ENCODE peak calls at places on chromosomes 4 and X, in nine cellular contexts. One of them, this sample, is unnamed.

GRCh38 chr4:147760695-147761094 is 28.8 kb downstream of the ARHGAP10 start:
- DNase-seq in activated CD4-positive, alpha-beta T cell treated with anti-CD3 and anti-CD28 coated beads for 48 hours: no peak
- DNase-seq in left cardiac atrium: no peak
- DNase-seq in ELR: no peak
- DNase-seq in hippocampal formation: no peak
- DNase-seq in PC-3: no peak
- DNase-seq in lower lobe of right lung: no peak
- DNase-seq in GM13977: no peak
- DNase-seq in Right ventricle myocardium superior: peak
- DNase-seq in this sample: no peak

GRCh38 chr4:57071340-57071739 is 38.8 kb downstream of the IGFBP7 start:
- DNase-seq in activated CD4-positive, alpha-beta T cell treated with anti-CD3 and anti-CD28 coated beads for 48 hours: no peak
- DNase-seq in left cardiac atrium: peak
- DNase-seq in ELR: no peak
- DNase-seq in hippocampal formation: no peak
- DNase-seq in PC-3: no peak
- DNase-seq in lower lobe of right lung: no peak
- DNase-seq in GM13977: no peak
- DNase-seq in Right ventricle myocardium superior: peak
- DNase-seq in this sample: no peak

GRCh38 chr4:107826427-107826980 is 1.8 kb downstream of the SGMS2 start:
- DNase-seq in activated CD4-positive, alpha-beta T cell treated with anti-CD3 and anti-CD28 coated beads for 48 hours: no peak
- DNase-seq in left cardiac atrium: no peak
- DNase-seq in ELR: no peak
- DNase-seq in hippocampal formation: no peak
- DNase-seq in PC-3: peak
- DNase-seq in lower lobe of right lung: no peak
- DNase-seq in GM13977: no peak
- DNase-seq in Right ventricle myocardium superior: no peak
- DNase-seq in this sample: no peak

GRCh38 chrX:39757971-39758370 is 339.8 kb downstream of the BCOR start:
- DNase-seq in activated CD4-positive, alpha-beta T cell treated with anti-CD3 and anti-CD28 coated beads for 48 hours: no peak
- DNase-seq in left cardiac atrium: no peak
- DNase-seq in ELR: peak
- DNase-seq in hippocampal formation: no peak
- DNase-seq in PC-3: no peak
- DNase-seq in lower lobe of right lung: no peak
- DNase-seq in GM13977: no peak
- DNase-seq in Right ventricle myocardium superior: no peak
- DNase-seq in this sample: no peak

GRCh38 chr4:100026066-100026465 is 76.0 kb upstream of the H2AZ1 start:
- DNase-seq in activated CD4-positive, alpha-beta T cell treated with anti-CD3 and anti-CD28 coated beads for 48 hours: no peak
- DNase-seq in left cardiac atrium: no peak
- DNase-seq in ELR: no peak
- DNase-seq in hippocampal formation: no peak
- DNase-seq in PC-3: no peak
- DNase-seq in lower lobe of right lung: no peak
- DNase-seq in GM13977: no peak
- DNase-seq in Right ventricle myocardium superior: no peak
- DNase-seq in this sample: no peak

GRCh38 chr4:7466904-7467303 is 32.2 kb upstream of the PSAPL1 start:
- DNase-seq in activated CD4-positive, alpha-beta T cell treated with anti-CD3 and anti-CD28 coated beads for 48 hours: no peak
- DNase-seq in left cardiac atrium: no peak
- DNase-seq in ELR: no peak
- DNase-seq in hippocampal formation: peak
- DNase-seq in PC-3: no peak
- DNase-seq in lower lobe of right lung: no peak
- DNase-seq in GM13977: no peak
- DNase-seq in Right ventricle myocardium superior: no peak
- DNase-seq in this sample: no peak

GRCh38 chr4:180219080-180219479 is 2024.1 kb upstream of the TENM3 start:
- DNase-seq in activated CD4-positive, alpha-beta T cell treated with anti-CD3 and anti-CD28 coated beads for 48 hours: no peak
- DNase-seq in left cardiac atrium: no peak
- DNase-seq in ELR: no peak
- DNase-seq in hippocampal formation: no peak
- DNase-seq in PC-3: no peak
- DNase-seq in lower lobe of right lung: no peak
- DNase-seq in GM13977: no peak
- DNase-seq in Right ventricle myocardium superior: no peak
- DNase-seq in this sample: no peak

GRCh38 chr4:119048446-119048845 is 87.2 kb upstream of the MYOZ2 start:
- DNase-seq in activated CD4-positive, alpha-beta T cell treated with anti-CD3 and anti-CD28 coated beads for 48 hours: no peak
- DNase-seq in left cardiac atrium: no peak
- DNase-seq in ELR: no peak
- DNase-seq in hippocampal formation: no peak
- DNase-seq in PC-3: peak
- DNase-seq in lower lobe of right lung: no peak
- DNase-seq in GM13977: no peak
- DNase-seq in Right ventricle myocardium superior: no peak
- DNase-seq in this sample: no peak

GRCh38 chr4:100372432-100372831 is 145.4 kb downstream of the EMCN start:
- DNase-seq in activated CD4-positive, alpha-beta T cell treated with anti-CD3 and anti-CD28 coated beads for 48 hours: no peak
- DNase-seq in left cardiac atrium: no peak
- DNase-seq in ELR: peak
- DNase-seq in hippocampal formation: no peak
- DNase-seq in PC-3: peak
- DNase-seq in lower lobe of right lung: no peak
- DNase-seq in GM13977: no peak
- DNase-seq in Right ventricle myocardium superior: no peak
- DNase-seq in this sample: peak

GRCh38 chr4:122635205-122635604 is 14.3 kb upstream of the IL21 start:
- DNase-seq in activated CD4-positive, alpha-beta T cell treated with anti-CD3 and anti-CD28 coated beads for 48 hours: no peak
- DNase-seq in left cardiac atrium: no peak
- DNase-seq in ELR: no peak
- DNase-seq in hippocampal formation: no peak
- DNase-seq in PC-3: no peak
- DNase-seq in lower lobe of right lung: no peak
- DNase-seq in GM13977: peak
- DNase-seq in Right ventricle myocardium superior: no peak
- DNase-seq in this sample: no peak

GRCh38 chr4:84503495-84504437 is 4.7 kb upstream of the NKX6-1 start:
- DNase-seq in activated CD4-positive, alpha-beta T cell treated with anti-CD3 and anti-CD28 coated beads for 48 hours: peak
- DNase-seq in left cardiac atrium: no peak
- DNase-seq in ELR: peak
- DNase-seq in hippocampal formation: peak
- DNase-seq in PC-3: peak
- DNase-seq in lower lobe of right lung: no peak
- DNase-seq in GM13977: peak
- DNase-seq in Right ventricle myocardium superior: no peak
- DNase-seq in this sample: peak

GRCh38 chrX:39975094-39975865 is 122.5 kb downstream of the BCOR start:
- DNase-seq in activated CD4-positive, alpha-beta T cell treated with anti-CD3 and anti-CD28 coated beads for 48 hours: no peak
- DNase-seq in left cardiac atrium: no peak
- DNase-seq in ELR: peak
- DNase-seq in hippocampal formation: no peak
- DNase-seq in PC-3: peak
- DNase-seq in lower lobe of right lung: no peak
- DNase-seq in GM13977: no peak
- DNase-seq in Right ventricle myocardium superior: no peak
- DNase-seq in this sample: peak

GRCh38 chrX:69919749-69920148 is 130.0 kb downstream of the AWAT2 start:
- DNase-seq in activated CD4-positive, alpha-beta T cell treated with anti-CD3 and anti-CD28 coated beads for 48 hours: no peak
- DNase-seq in left cardiac atrium: no peak
- DNase-seq in ELR: no peak
- DNase-seq in hippocampal formation: no peak
- DNase-seq in PC-3: no peak
- DNase-seq in lower lobe of right lung: no peak
- DNase-seq in GM13977: no peak
- DNase-seq in Right ventricle myocardium superior: no peak
- DNase-seq in this sample: no peak

GRCh38 chr4:72896515-72896914 is 173.0 kb downstream of the COX18 start:
- DNase-seq in activated CD4-positive, alpha-beta T cell treated with anti-CD3 and anti-CD28 coated beads for 48 hours: no peak
- DNase-seq in left cardiac atrium: no peak
- DNase-seq in ELR: peak
- DNase-seq in hippocampal formation: no peak
- DNase-seq in PC-3: peak
- DNase-seq in lower lobe of right lung: no peak
- DNase-seq in GM13977: no peak
- DNase-seq in Right ventricle myocardium superior: no peak
- DNase-seq in this sample: peak

GRCh38 chrX:138287200-138287865 is 424.2 kb downstream of the FGF13 start:
- DNase-seq in activated CD4-positive, alpha-beta T cell treated with anti-CD3 and anti-CD28 coated beads for 48 hours: no peak
- DNase-seq in left cardiac atrium: no peak
- DNase-seq in ELR: no peak
- DNase-seq in hippocampal formation: no peak
- DNase-seq in PC-3: peak
- DNase-seq in lower lobe of right lung: no peak
- DNase-seq in GM13977: no peak
- DNase-seq in Right ventricle myocardium superior: no peak
- DNase-seq in this sample: no peak

GRCh38 chrX:19515615-19516105 is 352 bp upstream of the MAP3K15 start:
- DNase-seq in activated CD4-positive, alpha-beta T cell treated with anti-CD3 and anti-CD28 coated beads for 48 hours: no peak
- DNase-seq in left cardiac atrium: no peak
- DNase-seq in ELR: no peak
- DNase-seq in hippocampal formation: no peak
- DNase-seq in PC-3: peak
- DNase-seq in lower lobe of right lung: no peak
- DNase-seq in GM13977: no peak
- DNase-seq in Right ventricle myocardium superior: no peak
- DNase-seq in this sample: no peak

GRCh38 chr4:40283968-40284367 is 51.2 kb upstream of the CHRNA9 start:
- DNase-seq in activated CD4-positive, alpha-beta T cell treated with anti-CD3 and anti-CD28 coated beads for 48 hours: peak
- DNase-seq in left cardiac atrium: no peak
- DNase-seq in ELR: peak
- DNase-seq in hippocampal formation: no peak
- DNase-seq in PC-3: peak
- DNase-seq in lower lobe of right lung: no peak
- DNase-seq in GM13977: no peak
- DNase-seq in Right ventricle myocardium superior: no peak
- DNase-seq in this sample: peak

GRCh38 chr4:87679449-87680169 is 29.5 kb downstream of the DMP1 start:
- DNase-seq in activated CD4-positive, alpha-beta T cell treated with anti-CD3 and anti-CD28 coated beads for 48 hours: peak
- DNase-seq in left cardiac atrium: peak
- DNase-seq in ELR: peak
- DNase-seq in hippocampal formation: peak
- DNase-seq in PC-3: peak
- DNase-seq in lower lobe of right lung: no peak
- DNase-seq in GM13977: peak
- DNase-seq in Right ventricle myocardium superior: peak
- DNase-seq in this sample: peak

GRCh38 chrX:25810202-25810601 is 327.9 kb upstream of the MAGEB18 start:
- DNase-seq in activated CD4-positive, alpha-beta T cell treated with anti-CD3 and anti-CD28 coated beads for 48 hours: no peak
- DNase-seq in left cardiac atrium: no peak
- DNase-seq in ELR: peak
- DNase-seq in hippocampal formation: no peak
- DNase-seq in PC-3: peak
- DNase-seq in lower lobe of right lung: no peak
- DNase-seq in GM13977: no peak
- DNase-seq in Right ventricle myocardium superior: no peak
- DNase-seq in this sample: no peak

GRCh38 chr4:21470531-21470930 is 478.0 kb downstream of the KCNIP4 start:
- DNase-seq in activated CD4-positive, alpha-beta T cell treated with anti-CD3 and anti-CD28 coated beads for 48 hours: no peak
- DNase-seq in left cardiac atrium: no peak
- DNase-seq in ELR: peak
- DNase-seq in hippocampal formation: no peak
- DNase-seq in PC-3: peak
- DNase-seq in lower lobe of right lung: no peak
- DNase-seq in GM13977: no peak
- DNase-seq in Right ventricle myocardium superior: no peak
- DNase-seq in this sample: peak

GRCh38 chr4:38177792-38178665 is 217.8 kb downstream of the PTTG2 start:
- DNase-seq in activated CD4-positive, alpha-beta T cell treated with anti-CD3 and anti-CD28 coated beads for 48 hours: peak
- DNase-seq in left cardiac atrium: peak
- DNase-seq in ELR: no peak
- DNase-seq in hippocampal formation: no peak
- DNase-seq in PC-3: no peak
- DNase-seq in lower lobe of right lung: peak
- DNase-seq in GM13977: no peak
- DNase-seq in Right ventricle myocardium superior: peak
- DNase-seq in this sample: no peak

GRCh38 chr4:176690716-176691115 is 102.0 kb downstream of the VEGFC start:
- DNase-seq in activated CD4-positive, alpha-beta T cell treated with anti-CD3 and anti-CD28 coated beads for 48 hours: no peak
- DNase-seq in left cardiac atrium: no peak
- DNase-seq in ELR: no peak
- DNase-seq in hippocampal formation: no peak
- DNase-seq in PC-3: no peak
- DNase-seq in lower lobe of right lung: no peak
- DNase-seq in GM13977: no peak
- DNase-seq in Right ventricle myocardium superior: no peak
- DNase-seq in this sample: no peak

GRCh38 chrX:39629001-39629400 is 468.8 kb downstream of the BCOR start:
- DNase-seq in activated CD4-positive, alpha-beta T cell treated with anti-CD3 and anti-CD28 coated beads for 48 hours: no peak
- DNase-seq in left cardiac atrium: no peak
- DNase-seq in ELR: no peak
- DNase-seq in hippocampal formation: no peak
- DNase-seq in PC-3: no peak
- DNase-seq in lower lobe of right lung: no peak
- DNase-seq in GM13977: no peak
- DNase-seq in Right ventricle myocardium superior: no peak
- DNase-seq in this sample: no peak

GRCh38 chrX:129637217-129638109 is 17.3 kb downstream of the APLN start:
- DNase-seq in activated CD4-positive, alpha-beta T cell treated with anti-CD3 and anti-CD28 coated beads for 48 hours: peak
- DNase-seq in left cardiac atrium: peak
- DNase-seq in ELR: peak
- DNase-seq in hippocampal formation: peak
- DNase-seq in PC-3: peak
- DNase-seq in lower lobe of right lung: peak
- DNase-seq in GM13977: peak
- DNase-seq in Right ventricle myocardium superior: peak
- DNase-seq in this sample: no peak

GRCh38 chr4:112029642-112030235 is 115.5 kb upstream of the FAM241A start:
- DNase-seq in activated CD4-positive, alpha-beta T cell treated with anti-CD3 and anti-CD28 coated beads for 48 hours: no peak
- DNase-seq in left cardiac atrium: no peak
- DNase-seq in ELR: peak
- DNase-seq in hippocampal formation: no peak
- DNase-seq in PC-3: no peak
- DNase-seq in lower lobe of right lung: no peak
- DNase-seq in GM13977: no peak
- DNase-seq in Right ventricle myocardium superior: no peak
- DNase-seq in this sample: no peak

GRCh38 chr4:164768516-164768915 is 14.6 kb downstream of the SMIM31 start:
- DNase-seq in activated CD4-positive, alpha-beta T cell treated with anti-CD3 and anti-CD28 coated beads for 48 hours: no peak
- DNase-seq in left cardiac atrium: no peak
- DNase-seq in ELR: peak
- DNase-seq in hippocampal formation: peak
- DNase-seq in PC-3: peak
- DNase-seq in lower lobe of right lung: no peak
- DNase-seq in GM13977: no peak
- DNase-seq in Right ventricle myocardium superior: no peak
- DNase-seq in this sample: no peak

GRCh38 chr4:154559141-154559841 is 3.5 kb upstream of the FGB start:
- DNase-seq in activated CD4-positive, alpha-beta T cell treated with anti-CD3 and anti-CD28 coated beads for 48 hours: no peak
- DNase-seq in left cardiac atrium: no peak
- DNase-seq in ELR: peak
- DNase-seq in hippocampal formation: no peak
- DNase-seq in PC-3: peak
- DNase-seq in lower lobe of right lung: no peak
- DNase-seq in GM13977: peak
- DNase-seq in Right ventricle myocardium superior: no peak
- DNase-seq in this sample: peak

GRCh38 chr4:113446019-113446418 is 315.5 kb downstream of the CAMK2D start:
- DNase-seq in activated CD4-positive, alpha-beta T cell treated with anti-CD3 and anti-CD28 coated beads for 48 hours: peak
- DNase-seq in left cardiac atrium: no peak
- DNase-seq in ELR: peak
- DNase-seq in hippocampal formation: no peak
- DNase-seq in PC-3: peak
- DNase-seq in lower lobe of right lung: no peak
- DNase-seq in GM13977: no peak
- DNase-seq in Right ventricle myocardium superior: no peak
- DNase-seq in this sample: peak

GRCh38 chrX:122890729-122891128 is 293.3 kb upstream of the GRIA3 start:
- DNase-seq in activated CD4-positive, alpha-beta T cell treated with anti-CD3 and anti-CD28 coated beads for 48 hours: no peak
- DNase-seq in left cardiac atrium: no peak
- DNase-seq in ELR: no peak
- DNase-seq in hippocampal formation: no peak
- DNase-seq in PC-3: no peak
- DNase-seq in lower lobe of right lung: no peak
- DNase-seq in GM13977: no peak
- DNase-seq in Right ventricle myocardium superior: no peak
- DNase-seq in this sample: no peak

This sample was measured in RWPE1.